ENCODE peak calls at places on chromosomes 6 and 20, in five cellular contexts. D is HepG2, V is astrocyte, A is PC-9, I is AG10803. W is an unnamed sample.

GRCh38 chr6:125781307-125781868 is 9.4 kb upstream of the NCOA7 start:
- DNase-seq in A (no peak), I (peak), V (peak), D (no peak), W (no peak)

GRCh38 chr6:43970913-43971775 is 156.1 kb downstream of the MRPL14 start:
- DNase-seq in A (no peak), I (no peak), V (no peak), D (no peak), W (no peak)

GRCh38 chr20:34776177-34776576 is 49.3 kb downstream of the NCOA6 start:
- DNase-seq in V (no peak), I (no peak), D (no peak), A (no peak), W (no peak)

GRCh38 chr6:117498159-117498558 is 15.7 kb downstream of the DCBLD1 start:
- DNase-seq in A (peak), D (no peak), I (peak), V (peak), W (no peak)

GRCh38 chr6:87971605-87972262 is 75.9 kb upstream of the SPACA1 start:
- DNase-seq in A (no peak), I (no peak), V (peak), D (no peak), W (no peak)

GRCh38 chr6:12403946-12404647 is 113.9 kb downstream of the EDN1 start:
- DNase-seq in V (no peak), I (peak), D (no peak), A (no peak), W (no peak)

GRCh38 chr20:50587291-50587961 is 77.2 kb downstream of the PTPN1 start:
- DNase-seq in A (no peak), I (no peak), D (no peak), V (no peak), W (no peak)

GRCh38 chr6:155085582-155086253 is 90.6 kb downstream of the TIAM2 start:
- DNase-seq in A (peak), V (peak), I (no peak), D (peak), W (no peak)

GRCh38 chr6:71420693-71421328 is 132.2 kb downstream of the OGFRL1 start:
- DNase-seq in V (peak), A (peak), I (peak), D (no peak), W (peak)

GRCh38 chr6:89239338-89239737 is 22.2 kb upstream of the GABRR1 start:
- DNase-seq in V (no peak), D (no peak), A (no peak), I (no peak), W (no peak)

GRCh38 chr6:11202513-11203305 is 29.8 kb downstream of the NEDD9 start:
- DNase-seq in V (peak), D (peak), I (peak), A (no peak), W (peak)

GRCh38 chr20:43662943-43663655 is 3.8 kb upstream of the MYBL2 start:
- DNase-seq in V (no peak), I (peak), D (no peak), A (peak), W (no peak)

GRCh38 chr6:129672345-129672691 is 37.7 kb downstream of the ARHGAP18 start:
- DNase-seq in V (no peak), I (no peak), D (no peak), A (no peak), W (no peak)

GRCh38 chr20:25296094-25297093 is 48.5 kb downstream of the PYGB start:
- DNase-seq in I (peak), D (peak), A (no peak), V (no peak), W (no peak)

GRCh38 chr20:33825340-33826269 is 14.5 kb downstream of the CHMP4B start:
- DNase-seq in D (peak), I (no peak), A (peak), V (no peak), W (no peak)

GRCh38 chr20:38237381-38237780 is 23.2 kb downstream of the KIAA1755 start:
- DNase-seq in V (no peak), A (no peak), D (no peak), I (no peak), W (no peak)

GRCh38 chr6:154229796-154230195 is 126.8 kb downstream of the IPCEF1 start:
- DNase-seq in D (no peak), A (no peak), V (no peak), I (no peak), W (no peak)

GRCh38 chr6:151170622-151171246 is 69.0 kb upstream of the AKAP12 start:
- DNase-seq in I (no peak), V (no peak), D (no peak), A (no peak), W (no peak)

GRCh38 chr6:81777586-81778268 is 25.2 kb upstream of the TENT5A start:
- DNase-seq in V (no peak), A (no peak), I (no peak), D (peak), W (no peak)

GRCh38 chr20:48622421-48622820 is 205.4 kb downstream of the PREX1 start:
- DNase-seq in I (no peak), D (no peak), V (no peak), A (no peak), W (no peak)

GRCh38 chr20:49680475-49680874 is 33.2 kb downstream of the B4GALT5 start:
- DNase-seq in V (no peak), I (no peak), A (no peak), D (no peak), W (no peak)

GRCh38 chr6:68761985-68762384 is 126.9 kb downstream of the ADGRB3 start:
- DNase-seq in D (no peak), V (no peak), I (no peak), A (no peak), W (no peak)

GRCh38 chr20:36062799-36063198 is 91.7 kb upstream of the EPB41L1 start:
- DNase-seq in I (peak), D (no peak), V (no peak), A (peak), W (no peak)

GRCh38 chr6:140050232-140050995 is 676.0 kb upstream of the CITED2 start:
- DNase-seq in A (no peak), I (peak), D (peak), V (peak), W (no peak)

GRCh38 chr6:151379933-151380847 is 11.2 kb downstream of the ZBTB2 start:
- DNase-seq in V (no peak), D (no peak), A (no peak), I (no peak), W (no peak)

GRCh38 chr6:53238311-53238710 is 89.7 kb upstream of the GCM1 start:
- DNase-seq in V (no peak), D (no peak), A (no peak), I (no peak), W (no peak)

GRCh38 chr6:22748681-22749080 is 179.3 kb downstream of the HDGFL1 start:
- DNase-seq in A (no peak), V (no peak), D (no peak), I (no peak), W (no peak)

GRCh38 chr6:46638650-46639049 is 14.0 kb downstream of the CYP39A1 start:
- DNase-seq in D (no peak), V (no peak), A (peak), I (no peak), W (no peak)

GRCh38 chr20:32564921-32565734 is 20.0 kb downstream of the NOL4L start:
- DNase-seq in D (no peak), V (no peak), A (no peak), I (no peak), W (no peak)

GRCh38 chr20:23257848-23258746 is 92.5 kb upstream of the NXT1 start:
- DNase-seq in V (peak), D (no peak), A (no peak), I (peak), W (no peak)

GRCh38 chr6:36757206-36757605 is 59.6 kb downstream of the RAB44 start:
- DNase-seq in I (no peak), V (no peak), D (no peak), A (no peak), W (no peak)

GRCh38 chr6:11711994-11712698 is 66.5 kb downstream of the ADTRP start:
- DNase-seq in I (no peak), A (no peak), D (no peak), V (peak), W (no peak)

GRCh38 chr6:134002821-134003220 is 49.6 kb downstream of the SLC2A12 start:
- DNase-seq in I (no peak), V (peak), D (no peak), A (no peak), W (no peak)

GRCh38 chr20:4064118-4064962 is 49.0 kb upstream of the RNF24 start:
- DNase-seq in A (peak), V (peak), I (peak), D (no peak), W (peak)

GRCh38 chr6:39362487-39362865 is 40.0 kb upstream of the KCNK16 start:
- DNase-seq in I (peak), V (no peak), A (no peak), D (no peak), W (no peak)

GRCh38 chr20:57756213-57756612 is 46.4 kb upstream of the PMEPA1 start:
- DNase-seq in A (no peak), V (no peak), I (no peak), D (no peak), W (no peak)
- TF ChIP-seq CTCF in A (no peak), V (no peak), I (no peak), D (no peak), W (no peak)

GRCh38 chr6:109595998-109596397 is 95.0 kb downstream of the AK9 start:
- DNase-seq in I (peak), V (peak), D (peak), A (no peak), W (no peak)
- TF ChIP-seq CTCF in I (peak), V (peak), D (peak), A (peak), W (peak)

GRCh38 chr6:31729979-31730630 is 1.0 kb upstream of the DDAH2 start:
- DNase-seq in V (peak), A (peak), I (peak), D (peak), W (peak)

GRCh38 chr6:31730631-31731086 is 1.6 kb upstream of the DDAH2 start:
- DNase-seq in I (no peak), V (no peak), A (no peak), D (no peak), W (no peak)

GRCh38 chr6:31727717-31728671 is 1.1 kb downstream of the DDAH2 start:
- DNase-seq in A (no peak), V (no peak), D (no peak), I (no peak), W (no peak)

GRCh38 chr6:31728767-31729514 is at the start of gene DDAH2:
- DNase-seq in I (no peak), V (no peak), A (no peak), D (no peak), W (peak)

DNA sequence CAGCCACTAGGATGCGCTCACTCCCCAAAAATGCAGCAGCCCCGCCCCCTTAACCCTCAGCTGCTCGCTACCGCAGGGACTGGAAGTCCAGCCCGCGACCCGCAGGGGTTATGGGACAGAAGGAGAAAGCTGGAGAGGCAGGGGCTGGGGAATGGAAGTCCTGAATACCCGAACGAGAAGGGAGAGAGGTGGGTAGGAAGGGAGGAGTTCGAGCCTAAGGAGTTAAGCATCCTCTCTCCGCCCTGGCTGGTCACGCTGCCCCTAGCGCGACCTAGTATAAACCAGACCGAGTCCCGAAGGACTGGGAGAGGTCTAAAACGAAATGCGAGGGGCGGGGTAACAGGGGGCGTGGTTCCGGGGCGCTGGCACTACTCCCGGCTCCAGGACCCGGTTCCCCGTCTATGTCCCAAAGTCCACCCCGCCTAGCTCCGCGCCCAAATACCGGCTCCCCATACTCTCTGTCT is 448 bp upstream of the DDAH2 start:
- DNase-seq in D (peak), A (peak), V (peak), I (peak), W (peak)
- TF ChIP-seq CTCF in D (peak), A (peak), V (no peak), I (no peak), W (peak)

GRCh38 chr20:9467995-9468394 is 46.4 kb upstream of the LAMP5 start:
- DNase-seq in V (no peak), A (no peak), I (no peak), D (peak), W (peak)
- TF ChIP-seq CTCF in V (peak), A (peak), I (peak), D (peak), W (peak)

DNA sequence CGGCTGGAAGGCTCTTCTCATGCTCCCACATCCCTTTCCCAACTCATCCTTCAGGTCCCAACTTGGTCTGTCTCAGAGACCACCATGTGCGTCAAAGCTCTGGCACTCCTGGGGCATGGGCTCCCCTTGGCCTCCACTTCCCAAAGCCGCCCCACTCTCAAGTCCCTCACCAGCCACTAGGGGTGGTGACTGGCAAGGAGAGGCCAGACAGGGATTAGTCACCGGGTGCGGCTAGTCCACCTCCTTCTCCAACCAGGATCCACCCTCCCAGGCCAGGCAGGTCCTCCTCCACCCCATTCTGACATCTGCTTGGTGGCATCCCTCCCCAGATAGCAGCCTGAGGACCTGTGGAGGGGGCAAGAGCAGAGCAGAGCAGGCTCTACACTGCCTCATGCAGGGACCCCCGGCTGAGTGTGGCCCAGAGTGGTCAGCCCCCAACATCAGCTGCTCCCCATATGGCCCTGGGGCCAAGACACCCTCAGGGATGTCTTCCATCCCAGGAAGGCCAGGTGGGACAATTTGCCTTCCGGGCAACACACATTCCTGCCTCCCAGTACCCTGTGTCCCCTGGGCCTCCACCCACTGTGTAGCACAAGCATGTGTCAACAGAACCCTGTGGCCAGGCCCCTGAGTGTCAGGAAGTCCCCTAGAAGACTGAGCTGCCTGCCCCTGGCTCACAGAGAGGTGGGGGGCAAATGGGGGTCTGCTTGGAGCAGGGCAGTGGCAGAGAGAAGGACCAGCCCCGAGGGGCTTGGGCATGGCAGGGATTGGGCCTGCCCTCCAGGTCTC is 29.2 kb downstream of the YTHDF1 start:
- DNase-seq in I (no peak), D (peak), V (peak), A (peak), W (no peak)
- TF ChIP-seq CTCF in I (no peak), D (peak), V (no peak), A (peak), W (no peak)

DNA sequence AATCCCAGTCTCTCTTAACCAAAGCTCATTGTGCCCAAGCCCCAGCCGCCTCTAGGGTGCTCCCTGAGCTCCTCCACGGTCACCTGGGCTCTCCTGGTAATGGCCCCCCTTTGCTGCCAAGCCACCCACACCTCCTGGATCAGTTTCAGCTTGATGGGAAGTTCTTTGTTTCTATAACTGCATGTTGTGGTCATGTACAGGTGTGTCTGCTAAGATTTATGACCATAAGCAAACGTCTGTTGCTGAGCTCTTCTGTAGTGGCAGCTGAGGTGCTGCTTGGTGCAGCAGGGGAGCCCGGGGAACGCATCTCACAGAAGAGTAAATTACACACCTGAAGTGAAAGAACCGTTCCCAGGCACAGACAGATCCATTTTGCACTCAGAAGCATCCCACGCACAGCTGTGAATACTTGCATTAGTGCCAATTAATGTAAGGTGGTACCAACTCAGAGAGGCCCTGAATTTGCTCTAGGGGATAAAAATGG is 194.6 kb upstream of the ARID1B start:
- DNase-seq in A (no peak), V (no peak), D (no peak), I (no peak), W (no peak)
- TF ChIP-seq CTCF in A (no peak), V (no peak), D (no peak), I (no peak), W (no peak)

GRCh38 chr20:60224914-60225313 is 266.7 kb downstream of the CDH26 start:
- DNase-seq in D (peak), A (no peak), I (peak), V (no peak), W (peak)
- TF ChIP-seq CTCF in D (peak), A (peak), I (peak), V (peak), W (peak)

GRCh38 chr20:16397053-16397452 is 176.2 kb downstream of the KIF16B start:
- DNase-seq in A (no peak), D (no peak), V (peak), I (peak), W (no peak)
- TF ChIP-seq CTCF in A (no peak), D (no peak), V (no peak), I (no peak), W (no peak)

W was measured in nephron progenitor cell.